ENCODE peak calls at places on chromosomes 13 and 19, in five cellular contexts. G, T, E, K and Z are unnamed samples.

GRCh38 chr13:83827338-83827737 is 54.9 kb downstream of the SLITRK1 start:
- DNase-seq in G (no peak), K (no peak), E (no peak), T (no peak), Z (no peak)

GRCh38 chr19:27765397-27765796 is 1447.6 kb downstream of the UQCRFS1 start:
- DNase-seq in G (no peak), K (no peak), E (no peak), T (no peak), Z (no peak)

GRCh38 chr13:111857846-111858560 is 208.9 kb upstream of the SOX1 start:
- DNase-seq in T (no peak), E (no peak), K (no peak), G (no peak), Z (no peak)

GRCh38 chr13:75787249-75787940 is 151.3 kb downstream of the LMO7 start:
- DNase-seq in K (no peak), G (peak), T (no peak), E (no peak), Z (peak)

GRCh38 chr13:35005051-35005450 is 63.0 kb downstream of the NBEA start:
- DNase-seq in E (no peak), T (no peak), K (no peak), G (no peak), Z (no peak)

GRCh38 chr19:47713046-47714021 is at the start of gene EHD2:
- DNase-seq in T (peak), E (peak), G (peak), K (peak), Z (peak)

GRCh38 chr13:23510544-23510916 is 59.7 kb upstream of the TNFRSF19 start:
- DNase-seq in T (no peak), G (peak), E (no peak), K (no peak), Z (peak)

GRCh38 chr13:106696719-106697118 is 128.8 kb upstream of the ARGLU1 start:
- DNase-seq in G (no peak), K (no peak), E (no peak), T (no peak), Z (no peak)

GRCh38 chr19:43482193-43482592 is 16.8 kb upstream of the LYPD3 start:
- DNase-seq in E (no peak), K (no peak), G (no peak), T (no peak), Z (no peak)

GRCh38 chr19:13396256-13397080 is 109.8 kb downstream of the CACNA1A start:
- DNase-seq in K (peak), G (peak), T (no peak), E (peak), Z (peak)

GRCh38 chr13:33110713-33111413 is 94.6 kb downstream of the KL start:
- DNase-seq in E (no peak), K (no peak), T (no peak), G (no peak), Z (peak)

GRCh38 chr13:90792335-90792734 is 555.2 kb upstream of the MIR17HG start:
- DNase-seq in G (no peak), T (no peak), E (no peak), K (no peak), Z (no peak)

GRCh38 chr19:45558399-45558878 is 26.2 kb downstream of the OPA3 start:
- DNase-seq in E (peak), K (peak), G (peak), T (peak), Z (peak)

GRCh38 chr19:3058009-3058820 is 4.1 kb downstream of the TLE5 start:
- DNase-seq in E (no peak), K (no peak), G (no peak), T (no peak), Z (no peak)

GRCh38 chr19:4233282-4233853 is 4.0 kb downstream of the EBI3 start:
- DNase-seq in K (peak), G (peak), E (peak), T (peak), Z (peak)
- TF ChIP-seq CTCF in K (peak), G (peak), E (peak), T (peak), Z (peak)

DNA sequence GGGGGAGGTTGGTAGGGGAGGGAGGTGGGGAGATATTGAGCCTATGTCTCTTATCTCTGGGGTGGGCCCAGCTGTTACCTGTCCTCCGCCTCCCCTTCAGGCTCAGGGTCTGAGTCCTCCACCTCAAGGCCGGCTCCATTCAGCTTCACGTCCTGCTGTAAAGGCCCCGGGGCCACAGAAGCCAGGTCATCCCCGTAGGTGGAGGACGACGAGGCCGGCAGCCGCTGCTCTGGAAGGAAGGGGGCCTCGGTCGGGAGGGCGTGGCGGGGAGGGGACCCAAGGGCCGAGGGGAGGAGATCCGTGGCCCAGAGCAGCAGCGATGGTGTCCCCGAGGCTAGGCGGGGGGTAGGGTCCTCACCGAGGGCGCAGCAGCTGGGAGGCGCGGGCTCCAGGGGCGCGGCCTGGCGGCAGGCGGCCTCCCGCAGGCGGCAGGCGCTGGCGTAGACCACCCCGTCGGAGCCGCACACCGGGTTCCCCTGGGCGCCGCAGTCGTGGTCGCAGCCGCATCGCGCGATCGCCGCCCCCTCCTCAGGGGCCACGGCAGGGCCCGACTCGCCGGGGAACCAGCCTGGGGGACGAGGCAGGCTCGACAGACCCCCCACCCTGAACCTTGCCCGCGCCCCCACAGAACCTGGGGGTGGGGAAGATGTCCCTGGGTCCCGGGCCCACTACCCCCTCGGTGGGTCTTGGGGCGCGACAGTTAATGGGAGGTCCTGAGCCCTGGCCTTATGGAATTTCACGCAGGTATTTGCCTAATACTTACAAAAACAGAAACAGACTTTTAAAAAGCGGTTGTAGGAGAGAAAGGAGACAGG is 7.5 kb downstream of the F2RL3 start:
- DNase-seq in K (peak), T (no peak), E (no peak), G (no peak), Z (no peak)
- H3K4me3 ChIP-seq in K (peak), T (peak), E (peak), G (peak), Z (peak)

DNA sequence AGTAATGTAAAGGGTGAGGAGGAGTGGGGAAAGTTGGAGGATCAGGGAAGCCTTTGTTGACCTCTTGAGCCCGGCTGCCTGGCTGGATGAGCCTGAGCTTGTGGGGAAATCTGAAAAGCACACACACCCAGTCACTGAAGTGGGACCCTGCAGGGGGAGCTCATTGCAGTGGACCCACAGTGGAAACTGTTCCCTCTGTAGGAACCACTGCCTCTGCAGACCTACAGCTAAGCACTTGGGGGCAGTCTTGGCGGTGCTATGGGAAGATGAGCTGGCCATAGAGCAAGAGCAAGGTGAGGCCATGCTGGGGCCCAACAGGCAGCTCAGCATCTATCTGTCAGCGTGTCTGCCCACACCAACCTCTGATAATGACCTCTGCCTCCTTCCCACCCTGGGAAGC is 294.8 kb downstream of the TSHZ3 start:
- DNase-seq in T (peak), K (peak), G (peak), E (peak), Z (peak)
- TF ChIP-seq CTCF in T (peak), K (peak), G (peak), E (peak), Z (peak)

GRCh38 chr19:40090256-40091204 is at the start of gene ZNF780A:
- DNase-seq in K (peak), G (peak), T (peak), E (peak), Z (peak)

GRCh38 chr19:40091205-40092129 is 724 bp upstream of the ZNF780A start:
- DNase-seq in G (no peak), E (no peak), K (peak), T (no peak), Z (no peak)

GRCh38 chr19:40088299-40089047 is 2.3 kb downstream of the ZNF780A start:
- DNase-seq in K (no peak), T (no peak), E (no peak), G (no peak), Z (no peak)

GRCh38 chr19:40084948-40085347 is 5.8 kb downstream of the ZNF780A start:
- DNase-seq in K (no peak), T (no peak), G (no peak), E (no peak), Z (no peak)

GRCh38 chr19:40089462-40089861 is 1.3 kb downstream of the ZNF780A start:
- DNase-seq in T (no peak), G (peak), E (no peak), K (no peak), Z (peak)
- H3K4me3 ChIP-seq in T (peak), G (peak), E (peak), K (peak), Z (peak)

DNA sequence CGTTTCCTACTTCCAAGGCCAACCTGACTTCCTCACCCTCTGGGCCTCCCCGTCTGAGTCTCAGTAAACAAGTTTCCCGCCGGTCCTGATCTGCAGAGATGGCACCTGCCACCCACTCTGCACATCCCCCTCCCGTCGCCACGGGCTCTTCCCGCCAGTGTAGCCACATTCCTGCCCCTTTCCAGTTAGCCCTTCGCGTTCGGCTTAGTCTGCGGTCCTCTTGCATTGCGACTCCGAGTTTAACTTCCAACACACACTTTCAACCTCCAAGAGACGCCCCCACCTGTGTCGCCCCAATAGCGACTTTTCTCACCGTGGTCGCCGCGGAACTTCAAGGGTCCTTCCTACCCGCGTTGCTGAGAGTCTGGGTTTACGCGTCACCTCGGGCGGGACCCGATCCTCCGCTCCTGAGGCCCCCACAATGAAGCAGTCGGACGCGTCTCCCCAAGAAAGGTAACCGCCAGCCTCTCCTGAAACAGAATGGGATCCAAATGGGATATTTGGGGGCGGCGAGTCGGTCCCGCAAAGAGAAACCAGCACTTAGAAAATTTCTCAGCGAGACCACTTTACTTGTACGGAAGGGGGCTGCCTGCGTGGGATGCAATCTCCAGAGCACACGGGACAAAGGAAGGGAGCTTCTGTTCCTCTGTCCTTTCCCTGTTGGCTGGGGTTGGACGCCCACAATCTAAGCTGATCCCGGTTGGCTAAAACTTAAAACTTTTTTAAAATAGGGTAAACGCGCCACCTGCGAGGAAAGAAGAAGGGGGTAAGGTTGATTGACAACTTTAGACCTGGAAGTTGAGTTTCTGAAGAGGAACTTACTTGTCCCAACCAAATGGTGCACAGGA is 1.0 kb upstream of the BSG start:
- DNase-seq in E (peak), G (peak), K (peak), T (peak), Z (peak)
- TF ChIP-seq CTCF in E (no peak), G (no peak), K (no peak), T (no peak), Z (no peak)

GRCh38 chr19:1244693-1245451 is 3.3 kb downstream of the ATP5F1D start:
- DNase-seq in K (no peak), T (peak), E (peak), G (no peak), Z (no peak)
- H3K4me3 ChIP-seq in K (peak), T (no peak), E (peak), G (peak), Z (peak)

GRCh38 chr13:20128459-20128927 is 32.4 kb downstream of the GJA3 start:
- DNase-seq in E (no peak), G (no peak), K (no peak), T (peak), Z (no peak)
- TF ChIP-seq CTCF in E (no peak), G (no peak), K (no peak), T (no peak), Z (no peak)

GRCh38 chr13:97235549-97236206 is 13.5 kb downstream of the MBNL2 start:
- DNase-seq in T (no peak), K (no peak), G (no peak), E (no peak), Z (peak)
- H3K4me3 ChIP-seq in T (no peak), K (no peak), G (no peak), E (no peak), Z (no peak)

GRCh38 chr19:36032251-36033104 is at the start of gene CLIP3:
- DNase-seq in G (peak), E (peak), K (no peak), T (peak), Z (peak)
- TF ChIP-seq CTCF in G (no peak), E (no peak), K (no peak), T (no peak), Z (no peak)